ENCODE peak calls at places on chromosomes 5 and 9, in four cellular contexts. W, V, C and Z are unnamed samples.
A peak's percentile ranks its signal among the peaks of the same experiment; 100 is the strongest.

GRCh38 chr5:108728566-108729305 is 19.0 kb upstream of the FER start:
- DNase-seq in W (no peak), V (peak; percentile 17), C (no peak), Z (peak; percentile 20)

GRCh38 chr5:74313896-74314295 is 326.6 kb downstream of the ENC1 start:
- DNase-seq in W (no peak), V (peak; percentile 58), C (no peak), Z (no peak)

GRCh38 chr5:177130211-177131018 is 3.2 kb upstream of the NSD1 start:
- DNase-seq in W (no peak), V (peak; percentile 18), C (no peak), Z (no peak)

GRCh38 chr5:10550222-10550995 is 13.5 kb upstream of the ANKRD33B start:
- DNase-seq in W (no peak), V (no peak), C (no peak), Z (no peak)

GRCh38 chr9:33464045-33464636 is 9.6 kb downstream of the NOL6 start:
- DNase-seq in W (no peak), V (no peak), C (no peak), Z (no peak)

GRCh38 chr9:87206064-87206661 is 258.9 kb upstream of the GAS1 start:
- DNase-seq in W (no peak), V (peak; percentile 94), C (no peak), Z (no peak)

GRCh38 chr9:84754461-84754860 is 84.9 kb downstream of the NTRK2 start:
- DNase-seq in W (no peak), V (peak; percentile 63), C (no peak), Z (no peak)

GRCh38 chr5:177023247-177023703 is 779 bp downstream of the ZNF346 start:
- DNase-seq in W (no peak), V (peak; percentile 7), C (no peak), Z (no peak)

GRCh38 chr5:134458676-134459403 is 47.2 kb upstream of the CDKN2AIPNL start:
- DNase-seq in W (peak; percentile 21), V (no peak), C (no peak), Z (no peak)

GRCh38 chr5:113663879-113664278 is 150.4 kb downstream of the YTHDC2 start:
- DNase-seq in W (peak; percentile 41), V (peak; percentile 46), C (no peak), Z (peak; percentile 85)

GRCh38 chr9:10438955-10439354 is 173.8 kb downstream of the PTPRD start:
- DNase-seq in W (no peak), V (no peak), C (no peak), Z (no peak)

GRCh38 chr9:3896576-3896975 is 370.8 kb upstream of the RFX3 start:
- DNase-seq in W (no peak), V (no peak), C (no peak), Z (no peak)

GRCh38 chr9:4490705-4491620 is 695 bp downstream of the SLC1A1 start:
- DNase-seq in W (peak; percentile 14), V (peak; percentile 34), C (peak; percentile 8), Z (no peak)

GRCh38 chr5:115126303-115126702 is 43.4 kb downstream of the TRIM36 start:
- DNase-seq in W (no peak), V (no peak), C (no peak), Z (no peak)

GRCh38 chr5:53256746-53257145 is 147.2 kb upstream of the MOCS2 start:
- DNase-seq in W (no peak), V (peak; percentile 82), C (no peak), Z (no peak)

GRCh38 chr9:131728961-131729360 is 10.9 kb downstream of the RAPGEF1 start:
- DNase-seq in W (no peak), V (no peak), C (no peak), Z (no peak)

GRCh38 chr5:142506046-142506445 is 179.8 kb downstream of the FGF1 start:
- DNase-seq in W (peak; percentile 83), V (peak; percentile 66), C (no peak), Z (no peak)

GRCh38 chr5:32499261-32499660 is 54.7 kb upstream of the ZFR start:
- DNase-seq in W (no peak), V (no peak), C (no peak), Z (no peak)

GRCh38 chr9:97985058-97985861 is 2.1 kb downstream of the ANP32B start:
- DNase-seq in W (peak; percentile 19), V (peak; percentile 33), C (no peak), Z (peak; percentile 9)

GRCh38 chr5:125053179-125053578 is 306.7 kb upstream of the ZNF608 start:
- DNase-seq in W (no peak), V (no peak), C (no peak), Z (no peak)

GRCh38 chr5:160456778-160457177 is 35.1 kb downstream of the PTTG1 start:
- DNase-seq in W (no peak), V (no peak), C (no peak), Z (peak; percentile 27)

GRCh38 chr5:66440202-66440680 is 156.0 kb upstream of the MAST4 start:
- DNase-seq in W (peak; percentile 6), V (peak; percentile 47), C (no peak), Z (peak; percentile 81)

GRCh38 chr9:109010676-109011655 is 2.3 kb downstream of the CTNNAL1 start:
- DNase-seq in W (peak; percentile 56), V (peak; percentile 82), C (no peak), Z (peak; percentile 58)

GRCh38 chr9:89967527-89967926 is 362.7 kb downstream of the GADD45G start:
- DNase-seq in W (no peak), V (no peak), C (no peak), Z (no peak)

GRCh38 chr9:100472725-100473261 is at the start of gene TMEFF1:
- DNase-seq in W (peak; percentile 65), V (peak; percentile 41), C (peak; percentile 51), Z (peak; percentile 23)

GRCh38 chr5:146041180-146041789 is 64.1 kb downstream of the PLAC8L1 start:
- DNase-seq in W (peak; percentile 27), V (peak; percentile 24), C (no peak), Z (peak; percentile 39)

GRCh38 chr9:37503736-37504135 is 18.0 kb downstream of the POLR1E start:
- DNase-seq in W (no peak), V (no peak), C (no peak), Z (no peak)

GRCh38 chr5:138466058-138466899 is 1.0 kb downstream of the EGR1 start:
- DNase-seq in W (peak; percentile 39), V (peak; percentile 51), C (no peak), Z (no peak)

GRCh38 chr5:39137391-39138181 is 63.4 kb upstream of the RICTOR start:
- DNase-seq in W (no peak), V (no peak), C (no peak), Z (peak; percentile 74)

GRCh38 chr9:91117959-91118651 is 243.6 kb downstream of the AUH start:
- DNase-seq in W (no peak), V (peak; percentile 84), C (no peak), Z (no peak)

GRCh38 chr9:136372561-136373299 is 739 bp downstream of the CARD9 start:
- DNase-seq in W (peak; percentile 72), V (peak; percentile 50), C (no peak), Z (peak; percentile 11)